ENCODE peak calls at places on chromosomes 16 and 17, in eight cellular contexts. V is GM23338, Z is A549, P is HCT116, N is HL-60, R is GM12878, C is K562, A is SK-N-SH. U is an unnamed sample.

GRCh38 chr16:26457061-26457460 is 609.7 kb upstream of the C16orf82 start:
- DNase-seq in V (no peak), Z (no peak), P (no peak), N (no peak), R (no peak), C (no peak), A (no peak), U (no peak)

GRCh38 chr17:80879723-80880649 is 111.7 kb upstream of the CHMP6 start:
- DNase-seq in V (no peak), Z (no peak), P (no peak), N (no peak), R (no peak), C (no peak), A (no peak), U (no peak)

GRCh38 chr16:89746043-89746442 is 24.7 kb downstream of the ZNF276 start:
- DNase-seq in V (no peak), Z (no peak), P (no peak), N (no peak), R (no peak), C (no peak), A (no peak), U (no peak)

GRCh38 chr17:82087961-82088837 is 9.8 kb downstream of the FASN start:
- DNase-seq in V (no peak), Z (no peak), P (no peak), N (peak), R (no peak), C (no peak), A (no peak), U (no peak)

GRCh38 chr16:24967074-24967473 is 48.1 kb downstream of the ARHGAP17 start:
- DNase-seq in V (no peak), Z (no peak), P (no peak), N (no peak), R (no peak), C (no peak), A (no peak), U (no peak)

GRCh38 chr16:68275611-68276191 is 11.4 kb downstream of the SLC7A6 start:
- DNase-seq in V (no peak), Z (no peak), P (no peak), N (no peak), R (peak), C (no peak), A (no peak), U (no peak)

GRCh38 chr17:17824119-17824779 is 12.5 kb downstream of the SREBF1 start:
- DNase-seq in V (no peak), Z (peak), P (no peak), N (no peak), R (no peak), C (no peak), A (peak), U (no peak)

GRCh38 chr17:65231662-65232335 is 94.6 kb downstream of the RGS9 start:
- DNase-seq in V (peak), Z (peak), P (peak), N (peak), R (peak), C (peak), A (peak), U (peak)

GRCh38 chr16:66608241-66609138 is 4.0 kb downstream of the CMTM3 start:
- DNase-seq in V (peak), Z (peak), P (peak), N (peak), R (no peak), C (peak), A (peak), U (no peak)

GRCh38 chr17:42009170-42009569 is 8.1 kb downstream of the DNAJC7 start:
- DNase-seq in V (peak), Z (peak), P (no peak), N (no peak), R (no peak), C (no peak), A (no peak), U (no peak)

GRCh38 chr17:82528484-82529265 is 9.1 kb downstream of the FOXK2 start:
- DNase-seq in V (no peak), Z (peak), P (peak), N (no peak), R (no peak), C (no peak), A (peak), U (peak)

GRCh38 chr16:30741461-30741914 is 6.7 kb upstream of the PHKG2 start:
- DNase-seq in V (peak), Z (peak), P (peak), N (no peak), R (no peak), C (no peak), A (no peak), U (peak)

GRCh38 chr16:85234310-85235235 is 122.3 kb upstream of the CIBAR2 start:
- DNase-seq in V (peak), Z (peak), P (no peak), N (no peak), R (no peak), C (peak), A (peak), U (no peak)

GRCh38 chr16:58638148-58639036 is 8.8 kb upstream of the CNOT1 start:
- DNase-seq in V (peak), Z (peak), P (peak), N (no peak), R (no peak), C (peak), A (no peak), U (no peak)

GRCh38 chr17:82241183-82241925 is 12.5 kb downstream of the SLC16A3 start:
- DNase-seq in V (no peak), Z (peak), P (no peak), N (peak), R (no peak), C (no peak), A (peak), U (no peak)

GRCh38 chr16:84631882-84632281 is 14.0 kb upstream of the COTL1 start:
- DNase-seq in V (no peak), Z (no peak), P (no peak), N (no peak), R (no peak), C (no peak), A (no peak), U (no peak)

GRCh38 chr17:47203984-47204721 is 5.0 kb upstream of the MYL4 start:
- DNase-seq in V (no peak), Z (no peak), P (no peak), N (no peak), R (no peak), C (no peak), A (no peak), U (no peak)

GRCh38 chr16:89383095-89384003 is 107.0 kb downstream of the ANKRD11 start:
- DNase-seq in V (peak), Z (peak), P (no peak), N (no peak), R (no peak), C (peak), A (peak), U (no peak)

GRCh38 chr16:25109643-25110042 is 1.9 kb upstream of the LCMT1 start:
- DNase-seq in V (no peak), Z (peak), P (peak), N (no peak), R (no peak), C (no peak), A (no peak), U (peak)

GRCh38 chr17:11330871-11331270 is 89.9 kb downstream of the SHISA6 start:
- DNase-seq in V (no peak), Z (no peak), P (no peak), N (no peak), R (no peak), C (no peak), A (no peak), U (no peak)

GRCh38 chr17:42928714-42929496 is 28.3 kb downstream of the G6PC1 start:
- DNase-seq in V (peak), Z (peak), P (peak), N (peak), R (peak), C (peak), A (peak), U (no peak)

GRCh38 chr17:3879181-3879580 is 13.7 kb downstream of the CAMKK1 start:
- DNase-seq in V (no peak), Z (no peak), P (no peak), N (no peak), R (no peak), C (no peak), A (peak), U (no peak)
- TF ChIP-seq REST in V (no peak), Z (no peak), P (no peak), N (no peak), R (no peak), C (no peak), A (no peak), U (no peak)

GRCh38 chr17:41004397-41004796 is 4.5 kb downstream of the KRTAP3-1 start:
- DNase-seq in V (no peak), Z (no peak), P (no peak), N (no peak), R (no peak), C (no peak), A (no peak), U (no peak)
- TF ChIP-seq REST in V (no peak), Z (no peak), P (no peak), N (no peak), R (no peak), C (no peak), A (no peak), U (no peak)

GRCh38 chr17:520447-521167 is 168.0 kb upstream of the RPH3AL start:
- DNase-seq in V (peak), Z (no peak), P (no peak), N (no peak), R (no peak), C (no peak), A (peak), U (no peak)
- TF ChIP-seq REST in V (no peak), Z (no peak), P (no peak), N (no peak), R (no peak), C (no peak), A (no peak), U (no peak)

GRCh38 chr17:78557598-78558039 is 19.6 kb downstream of the DNAH17 start:
- DNase-seq in V (no peak), Z (peak), P (no peak), N (no peak), R (no peak), C (no peak), A (peak), U (no peak)
- TF ChIP-seq REST in V (no peak), Z (no peak), P (no peak), N (no peak), R (no peak), C (no peak), A (no peak), U (no peak)

GRCh38 chr16:88130681-88131080 is 179.4 kb downstream of the BANP start:
- DNase-seq in V (no peak), Z (no peak), P (no peak), N (no peak), R (no peak), C (peak), A (peak), U (no peak)
- TF ChIP-seq REST in V (no peak), Z (no peak), P (no peak), N (no peak), R (no peak), C (no peak), A (no peak), U (no peak)

GRCh38 chr17:74956093-74956492 is 16.5 kb downstream of the HID1 start:
- DNase-seq in V (no peak), Z (no peak), P (no peak), N (no peak), R (no peak), C (no peak), A (no peak), U (no peak)
- TF ChIP-seq REST in V (no peak), Z (no peak), P (no peak), N (no peak), R (no peak), C (no peak), A (no peak), U (no peak)

GRCh38 chr17:70447588-70447987 is 278.3 kb downstream of the KCNJ2 start:
- DNase-seq in V (no peak), Z (no peak), P (no peak), N (no peak), R (no peak), C (no peak), A (no peak), U (no peak)
- TF ChIP-seq REST in V (no peak), Z (no peak), P (no peak), N (no peak), R (no peak), C (no peak), A (no peak), U (no peak)

DNA sequence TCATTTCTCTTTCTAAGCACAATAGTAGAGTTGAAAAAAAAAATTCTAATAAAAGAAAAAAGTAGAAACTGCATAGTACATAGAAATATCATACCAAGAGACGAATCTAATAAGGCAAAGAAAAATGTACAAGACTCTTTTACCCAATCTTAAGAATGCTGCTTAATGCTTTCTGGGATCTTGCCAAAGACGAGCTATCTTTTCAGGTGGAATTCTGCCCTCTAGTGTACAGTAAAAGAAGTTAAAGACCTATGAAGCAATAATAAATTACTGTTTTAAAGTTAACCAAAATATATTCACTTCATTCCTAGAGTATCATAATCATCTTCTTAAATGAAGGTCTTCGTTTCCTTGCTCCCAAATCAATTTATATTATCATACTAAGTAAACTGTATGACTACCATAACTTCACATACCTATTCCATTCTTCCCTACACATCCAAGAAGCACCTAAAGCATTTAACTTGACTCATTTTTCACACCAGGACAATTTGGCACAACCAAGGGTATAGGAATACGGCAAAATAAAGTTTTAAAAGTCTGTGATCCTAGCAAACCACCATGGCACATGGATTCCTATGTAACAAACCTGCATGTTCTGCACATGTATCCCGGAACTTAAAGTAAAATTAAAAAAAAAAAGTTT is 47.7 kb downstream of the CFDP1 start:
- DNase-seq in V (peak), Z (peak), P (peak), N (no peak), R (peak), C (peak), A (peak), U (peak)
- TF ChIP-seq REST in V (no peak), Z (no peak), P (no peak), N (no peak), R (no peak), C (no peak), A (no peak), U (no peak)

U was measured in Panc1.